ENCODE peak calls at places on chromosomes 5 and 9, in six cellular contexts. One of them, this sample, is unnamed.

GRCh38 chr9:137807721-137808703 is 69.6 kb upstream of the CACNA1B start:
- DNase-seq in H9: no peak
- DNase-seq in PC-9: no peak
- DNase-seq in colonic mucosa: no peak
- DNase-seq in GM12878: no peak
- DNase-seq in psoas muscle: no peak
- DNase-seq in this sample: no peak

GRCh38 chr5:171275822-171276544 is 33.1 kb upstream of the TLX3 start:
- DNase-seq in GM12878: no peak
- DNase-seq in H9: no peak
- DNase-seq in psoas muscle: no peak
- DNase-seq in PC-9: no peak
- DNase-seq in colonic mucosa: no peak
- DNase-seq in this sample: no peak

GRCh38 chr9:5402217-5402616 is 35.5 kb downstream of the PLGRKT start:
- DNase-seq in colonic mucosa: no peak
- DNase-seq in PC-9: no peak
- DNase-seq in GM12878: no peak
- DNase-seq in psoas muscle: no peak
- DNase-seq in H9: no peak
- DNase-seq in this sample: no peak

GRCh38 chr9:121261107-121261460 is 6.9 kb upstream of the GSN start:
- DNase-seq in H9: peak
- DNase-seq in colonic mucosa: no peak
- DNase-seq in GM12878: no peak
- DNase-seq in PC-9: peak
- DNase-seq in psoas muscle: no peak
- DNase-seq in this sample: no peak

GRCh38 chr5:142109356-142110045 is 922 bp downstream of the NDFIP1 start:
- DNase-seq in colonic mucosa: peak
- DNase-seq in psoas muscle: no peak
- DNase-seq in H9: no peak
- DNase-seq in GM12878: no peak
- DNase-seq in PC-9: no peak
- DNase-seq in this sample: no peak

GRCh38 chr9:136665111-136665703 is 2.5 kb downstream of the EGFL7 start:
- DNase-seq in colonic mucosa: no peak
- DNase-seq in GM12878: no peak
- DNase-seq in H9: no peak
- DNase-seq in psoas muscle: no peak
- DNase-seq in PC-9: peak
- DNase-seq in this sample: no peak

GRCh38 chr9:121107041-121107440 is 32.3 kb downstream of the CNTRL start:
- DNase-seq in GM12878: no peak
- DNase-seq in PC-9: no peak
- DNase-seq in psoas muscle: no peak
- DNase-seq in colonic mucosa: no peak
- DNase-seq in H9: no peak
- DNase-seq in this sample: no peak

GRCh38 chr5:100682625-100683024 is 147.5 kb downstream of the FAM174A start:
- DNase-seq in H9: no peak
- DNase-seq in PC-9: no peak
- DNase-seq in psoas muscle: no peak
- DNase-seq in GM12878: no peak
- DNase-seq in colonic mucosa: no peak
- DNase-seq in this sample: no peak

GRCh38 chr5:128213340-128213739 is 129.8 kb downstream of the SLC12A2 start:
- DNase-seq in colonic mucosa: peak
- DNase-seq in PC-9: peak
- DNase-seq in H9: peak
- DNase-seq in GM12878: no peak
- DNase-seq in psoas muscle: no peak
- DNase-seq in this sample: no peak

GRCh38 chr5:65961644-65962043 is 35.3 kb downstream of the ERBIN start:
- DNase-seq in GM12878: peak
- DNase-seq in H9: no peak
- DNase-seq in psoas muscle: no peak
- DNase-seq in colonic mucosa: no peak
- DNase-seq in PC-9: no peak
- DNase-seq in this sample: peak

GRCh38 chr9:70256123-70256551 is 2.6 kb upstream of the SMC5 start:
- DNase-seq in H9: no peak
- DNase-seq in colonic mucosa: peak
- DNase-seq in psoas muscle: no peak
- DNase-seq in PC-9: peak
- DNase-seq in GM12878: no peak
- DNase-seq in this sample: no peak

GRCh38 chr9:98654247-98654646 is 54.5 kb downstream of the GABBR2 start:
- DNase-seq in GM12878: no peak
- DNase-seq in PC-9: no peak
- DNase-seq in H9: no peak
- DNase-seq in colonic mucosa: no peak
- DNase-seq in psoas muscle: no peak
- DNase-seq in this sample: no peak

GRCh38 chr9:122367779-122368460 is 2.9 kb upstream of the PTGS1 start:
- DNase-seq in PC-9: peak
- DNase-seq in GM12878: no peak
- DNase-seq in psoas muscle: no peak
- DNase-seq in colonic mucosa: no peak
- DNase-seq in H9: no peak
- DNase-seq in this sample: no peak

GRCh38 chr5:2205596-2205995 is 322.9 kb upstream of the IRX4 start:
- DNase-seq in colonic mucosa: no peak
- DNase-seq in PC-9: no peak
- DNase-seq in psoas muscle: no peak
- DNase-seq in GM12878: no peak
- DNase-seq in H9: no peak
- DNase-seq in this sample: no peak

GRCh38 chr5:55535199-55535905 is 588 bp upstream of the PLPP1 start:
- DNase-seq in psoas muscle: no peak
- DNase-seq in GM12878: no peak
- DNase-seq in colonic mucosa: no peak
- DNase-seq in PC-9: no peak
- DNase-seq in H9: no peak
- DNase-seq in this sample: no peak

GRCh38 chr5:174692381-174692780 is 32.0 kb upstream of the MSX2 start:
- DNase-seq in PC-9: no peak
- DNase-seq in colonic mucosa: no peak
- DNase-seq in H9: no peak
- DNase-seq in psoas muscle: no peak
- DNase-seq in GM12878: no peak
- DNase-seq in this sample: no peak
- TF ChIP-seq CTCF in PC-9: no peak
- TF ChIP-seq CTCF in colonic mucosa: no peak
- TF ChIP-seq CTCF in H9: no peak
- TF ChIP-seq CTCF in psoas muscle: no peak
- TF ChIP-seq CTCF in GM12878: no peak
- TF ChIP-seq CTCF in this sample: no peak

DNA sequence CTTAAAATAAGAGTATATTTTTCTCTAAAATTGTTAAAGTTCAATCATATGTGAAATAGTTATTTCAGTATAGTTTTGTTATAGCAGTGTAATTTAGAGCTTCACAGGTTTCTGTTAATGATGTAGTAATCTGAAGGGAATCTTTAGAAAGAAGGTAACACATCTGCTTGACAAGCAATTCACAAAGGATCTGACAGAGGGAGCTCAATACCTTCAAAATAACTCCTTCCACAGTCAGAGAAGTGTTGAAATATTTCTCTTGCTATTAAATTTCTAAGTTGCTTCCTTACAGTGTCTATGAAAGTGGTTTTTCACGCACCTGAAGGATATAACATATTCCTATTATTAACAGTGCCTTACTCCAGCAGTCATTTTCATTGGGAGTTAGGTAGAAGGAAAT is 44.9 kb downstream of the SLC25A51 start:
- DNase-seq in H9: no peak
- DNase-seq in PC-9: no peak
- DNase-seq in colonic mucosa: no peak
- DNase-seq in psoas muscle: no peak
- DNase-seq in GM12878: no peak
- DNase-seq in this sample: no peak
- TF ChIP-seq CTCF in H9: peak
- TF ChIP-seq CTCF in PC-9: peak
- TF ChIP-seq CTCF in colonic mucosa: no peak
- TF ChIP-seq CTCF in psoas muscle: no peak
- TF ChIP-seq CTCF in GM12878: peak
- TF ChIP-seq CTCF in this sample: no peak

GRCh38 chr5:165457854-165458481 is 1952.5 kb downstream of the MAT2B start:
- DNase-seq in H9: peak
- DNase-seq in PC-9: no peak
- DNase-seq in psoas muscle: no peak
- DNase-seq in GM12878: no peak
- DNase-seq in colonic mucosa: no peak
- DNase-seq in this sample: no peak
- TF ChIP-seq CTCF in H9: peak
- TF ChIP-seq CTCF in PC-9: peak
- TF ChIP-seq CTCF in psoas muscle: no peak
- TF ChIP-seq CTCF in GM12878: peak
- TF ChIP-seq CTCF in colonic mucosa: peak
- TF ChIP-seq CTCF in this sample: peak

DNA sequence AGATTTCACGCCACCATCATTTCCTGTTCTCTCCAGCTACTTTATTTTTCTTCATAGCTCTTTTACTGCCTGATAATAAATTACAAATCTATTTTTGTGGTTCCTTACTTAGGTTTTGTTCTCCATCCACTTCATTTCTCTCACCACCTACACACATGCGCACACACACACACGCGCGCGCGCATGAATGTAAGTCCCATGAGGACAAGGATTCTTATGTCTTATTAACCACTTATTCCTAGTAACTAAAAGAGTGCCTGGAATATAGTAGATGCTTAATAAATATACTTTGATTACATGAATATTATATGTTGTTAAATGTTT is 116.5 kb downstream of the TRPM6 start:
- DNase-seq in GM12878: no peak
- DNase-seq in PC-9: no peak
- DNase-seq in colonic mucosa: no peak
- DNase-seq in psoas muscle: no peak
- DNase-seq in H9: no peak
- DNase-seq in this sample: no peak
- TF ChIP-seq CTCF in GM12878: no peak
- TF ChIP-seq CTCF in PC-9: peak
- TF ChIP-seq CTCF in colonic mucosa: no peak
- TF ChIP-seq CTCF in psoas muscle: peak
- TF ChIP-seq CTCF in H9: peak
- TF ChIP-seq CTCF in this sample: no peak

DNA sequence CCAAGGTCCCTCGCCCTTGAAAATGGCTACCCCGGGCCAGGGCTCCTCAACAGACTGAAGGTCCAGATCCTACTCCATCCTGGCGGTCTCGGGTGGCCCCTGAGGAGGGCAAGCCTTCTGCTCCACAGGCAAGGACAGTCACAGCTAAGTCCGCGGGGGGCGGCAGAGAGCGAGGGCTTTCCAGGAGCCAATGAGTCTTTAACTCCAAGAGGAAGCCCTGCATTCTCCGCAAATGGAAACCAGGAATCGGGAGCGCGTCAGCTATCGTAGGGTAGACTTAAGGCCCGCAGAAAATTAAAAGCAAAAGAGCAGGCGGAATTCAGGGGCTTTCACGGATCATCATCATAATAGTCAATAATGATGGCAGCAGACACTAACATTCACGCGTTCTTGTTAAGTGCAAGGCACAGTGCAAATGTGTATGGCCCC is 87.8 kb upstream of the TNFAIP8 start:
- DNase-seq in PC-9: peak
- DNase-seq in GM12878: peak
- DNase-seq in psoas muscle: peak
- DNase-seq in H9: peak
- DNase-seq in colonic mucosa: peak
- DNase-seq in this sample: peak
- TF ChIP-seq CTCF in PC-9: no peak
- TF ChIP-seq CTCF in GM12878: peak
- TF ChIP-seq CTCF in psoas muscle: peak
- TF ChIP-seq CTCF in H9: no peak
- TF ChIP-seq CTCF in colonic mucosa: peak
- TF ChIP-seq CTCF in this sample: peak